ENCODE peak calls at places on chromosomes 13 and 19, in four cellular contexts. G is M059J, R is colonic mucosa, K is cardiac fibroblast. V is an unnamed sample.

GRCh38 chr13:51814825-51815650 is 11.1 kb upstream of the DHRS12 start:
- DNase-seq in K (peak), G (peak), R (peak), V (peak)

GRCh38 chr13:75279834-75280369 is 202.1 kb downstream of the TBC1D4 start:
- DNase-seq in K (no peak), G (no peak), R (peak), V (no peak)

GRCh38 chr13:39540929-39541605 is 61.9 kb downstream of the LHFPL6 start:
- DNase-seq in K (no peak), G (no peak), R (no peak), V (no peak)

GRCh38 chr13:113497217-113497616 is 6.7 kb upstream of the DCUN1D2 start:
- DNase-seq in K (no peak), R (no peak), G (no peak), V (no peak)

GRCh38 chr19:18397242-18398202 is at the start of gene LRRC25:
- DNase-seq in K (no peak), G (no peak), R (no peak), V (no peak)

GRCh38 chr13:94329277-94329676 is 150.2 kb downstream of the DCT start:
- DNase-seq in G (peak), K (peak), R (no peak), V (no peak)

GRCh38 chr19:5083547-5083965 is 114.6 kb downstream of the KDM4B start:
- DNase-seq in K (peak), R (no peak), G (no peak), V (no peak)

GRCh38 chr19:33171916-33172359 is 22.2 kb upstream of the LRP3 start:
- DNase-seq in K (no peak), R (no peak), G (peak), V (peak)

GRCh38 chr13:95245072-95245471 is 56.2 kb downstream of the ABCC4 start:
- DNase-seq in R (no peak), G (no peak), K (no peak), V (no peak)

GRCh38 chr13:71577127-71577526 is 289.9 kb downstream of the DACH1 start:
- DNase-seq in R (no peak), G (peak), K (no peak), V (peak)

GRCh38 chr19:925087-925911 is 536 bp upstream of the ARID3A start:
- DNase-seq in G (peak), R (peak), K (peak), V (peak)

GRCh38 chr13:106210327-106210726 is 325.1 kb downstream of the EFNB2 start:
- DNase-seq in G (no peak), R (no peak), K (peak), V (no peak)

GRCh38 chr19:1773173-1773572 is 19.9 kb downstream of the ONECUT3 start:
- DNase-seq in G (peak), K (peak), R (no peak), V (peak)

V was measured in A172.